ENCODE peak calls at places on chromosomes 11 and 22, in six cellular contexts. B is NCI-H69; V is stimulated activated CD8-positive, alpha-beta memory T cell treated with anti-CD3 and anti-CD28 coated beads, Interleukin-12 subunit alpha, Interleukin-12 subunit beta, amount 100 ng/mL, for 4 hours; F is AG04450; C is pulmonary artery endothelial cell; N is lower lobe of right lung. Z is an unnamed sample.

GRCh38 chr22:20764729-20765128 is 9.2 kb upstream of the SERPIND1 start:
- DNase-seq in B (no peak), V (no peak), F (no peak), C (no peak), N (no peak), Z (no peak)

GRCh38 chr11:73404048-73404447 is 27.8 kb downstream of the RELT start:
- DNase-seq in B (peak; percentile 70), V (no peak), F (no peak), C (no peak), N (peak; percentile 80), Z (no peak)

GRCh38 chr11:47861762-47862161 is 13.6 kb upstream of the NUP160 start:
- DNase-seq in B (no peak), V (no peak), F (no peak), C (no peak), N (no peak), Z (no peak)

GRCh38 chr11:3123761-3124733 is 41.1 kb downstream of the OSBPL5 start:
- DNase-seq in B (no peak), V (no peak), F (peak; percentile 88), C (peak; percentile 79), N (peak; percentile 63), Z (no peak)

GRCh38 chr11:44564653-44565007 is 833 bp upstream of the CD82 start:
- DNase-seq in B (peak; percentile 92), V (no peak), F (peak; percentile 53), C (peak; percentile 36), N (peak; percentile 88), Z (no peak)

GRCh38 chr11:94934836-94935235 is 38.5 kb downstream of the CWC15 start:
- DNase-seq in B (no peak), V (no peak), F (no peak), C (no peak), N (no peak), Z (no peak)

GRCh38 chr22:50016988-50017700 is 4.6 kb upstream of the IL17REL start:
- DNase-seq in B (no peak), V (peak; percentile 70), F (no peak), C (no peak), N (peak; percentile 46), Z (no peak)

GRCh38 chr11:118633319-118633690 is 25.9 kb downstream of the PHLDB1 start:
- DNase-seq in B (peak; percentile 11), V (no peak), F (no peak), C (no peak), N (no peak), Z (no peak)

GRCh38 chr11:28104425-28104824 is 3.5 kb downstream of the KIF18A start:
- DNase-seq in B (no peak), V (no peak), F (no peak), C (no peak), N (no peak), Z (no peak)

GRCh38 chr11:69603978-69604524 is 36.9 kb upstream of the CCND1 start:
- DNase-seq in B (no peak), V (no peak), F (no peak), C (no peak), N (no peak), Z (no peak)

GRCh38 chr22:30885591-30885990 is 83.0 kb downstream of the MORC2 start:
- DNase-seq in B (no peak), V (no peak), F (no peak), C (no peak), N (no peak), Z (no peak)

GRCh38 chr11:72079776-72080325 is 491 bp downstream of the NUMA1 start:
- DNase-seq in B (peak; percentile 64), V (no peak), F (no peak), C (no peak), N (no peak), Z (no peak)

GRCh38 chr22:40443675-40444482 is 73.5 kb downstream of the SGSM3 start:
- DNase-seq in B (no peak), V (no peak), F (no peak), C (no peak), N (no peak), Z (no peak)

GRCh38 chr11:65295001-65295400 is 19.7 kb upstream of the CDC42EP2 start:
- DNase-seq in B (no peak), V (no peak), F (no peak), C (no peak), N (no peak), Z (no peak)

GRCh38 chr22:36352775-36353507 is 34.8 kb downstream of the MYH9 start:
- DNase-seq in B (no peak), V (no peak), F (peak; percentile 72), C (no peak), N (peak; percentile 55), Z (no peak)

GRCh38 chr11:130070109-130070828 is 575 bp downstream of the APLP2 start:
- DNase-seq in B (peak; percentile 77), V (peak; percentile 25), F (no peak), C (no peak), N (peak; percentile 65), Z (no peak)